ENCODE peak calls at places on chromosome 6, in eight cellular contexts. X, Y, O, W, P, M, H and V are unnamed samples.
A peak's percentile ranks its signal among the peaks of the same experiment; 100 is the strongest.

GRCh38 chr6:166027761-166028160 is 139.9 kb downstream of the TBXT start:
- ATAC-seq in X (no peak), Y (no peak), O (no peak), W (no peak), P (no peak), M (no peak), H (no peak), V (no peak)

GRCh38 chr6:70668499-70668812 is 773 bp downstream of the SMAP1 start:
- ATAC-seq in X (peak; percentile 49), Y (no peak), O (no peak), W (no peak), P (no peak), M (no peak), H (no peak), V (no peak)

GRCh38 chr6:44002591-44003344 is 124.5 kb downstream of the MRPL14 start:
- ATAC-seq in X (no peak), Y (peak; percentile 73), O (peak; percentile 68), W (peak; percentile 15), P (peak; percentile 69), M (peak; percentile 72), H (peak; percentile 70), V (peak; percentile 76)

GRCh38 chr6:31010393-31011060 is at the start of gene MUC22:
- ATAC-seq in X (no peak), Y (no peak), O (no peak), W (no peak), P (no peak), M (no peak), H (no peak), V (no peak)

GRCh38 chr6:151747890-151748289 is 59.6 kb upstream of the ESR1 start:
- ATAC-seq in X (no peak), Y (no peak), O (no peak), W (no peak), P (no peak), M (no peak), H (no peak), V (no peak)

GRCh38 chr6:11021714-11022113 is 22.4 kb downstream of the ELOVL2 start:
- ATAC-seq in X (no peak), Y (no peak), O (no peak), W (no peak), P (no peak), M (no peak), H (no peak), V (no peak)

GRCh38 chr6:133171989-133172604 is 69.1 kb upstream of the EYA4 start:
- ATAC-seq in X (no peak), Y (no peak), O (no peak), W (no peak), P (no peak), M (no peak), H (no peak), V (peak; percentile 13)

GRCh38 chr6:107082045-107082444 is 33.3 kb downstream of the BEND3 start:
- ATAC-seq in X (no peak), Y (no peak), O (no peak), W (no peak), P (no peak), M (peak; percentile 39), H (no peak), V (no peak)

GRCh38 chr6:166310634-166311033 is 2.4 kb upstream of the PRR18 start:
- ATAC-seq in X (no peak), Y (no peak), O (no peak), W (no peak), P (no peak), M (no peak), H (no peak), V (no peak)

GRCh38 chr6:144314562-144314961 is 29.4 kb downstream of the UTRN start:
- ATAC-seq in X (peak; percentile 36), Y (no peak), O (peak; percentile 45), W (peak; percentile 44), P (no peak), M (no peak), H (no peak), V (peak; percentile 17)

GRCh38 chr6:381742-382461 is 9.7 kb upstream of the IRF4 start:
- ATAC-seq in X (no peak), Y (no peak), O (no peak), W (no peak), P (no peak), M (no peak), H (no peak), V (no peak)

GRCh38 chr6:5995705-5996686 is 10.7 kb downstream of the NRN1 start:
- ATAC-seq in X (peak; percentile 70), Y (peak; percentile 22), O (peak; percentile 60), W (peak; percentile 77), P (no peak), M (peak; percentile 79), H (no peak), V (peak; percentile 76)

GRCh38 chr6:28544211-28544610 is 18.5 kb downstream of the GPX5 start:
- ATAC-seq in X (no peak), Y (peak; percentile 15), O (no peak), W (no peak), P (peak; percentile 12), M (no peak), H (no peak), V (no peak)

GRCh38 chr6:136592930-136593673 is 42.9 kb upstream of the MAP7 start:
- ATAC-seq in X (no peak), Y (no peak), O (no peak), W (no peak), P (peak; percentile 45), M (no peak), H (no peak), V (no peak)

GRCh38 chr6:150267686-150268561 is 100.9 kb upstream of the IYD start:
- ATAC-seq in X (no peak), Y (no peak), O (no peak), W (no peak), P (no peak), M (no peak), H (no peak), V (no peak)

GRCh38 chr6:34273242-34273805 is 24.5 kb upstream of the SMIM29 start:
- ATAC-seq in X (peak; percentile 64), Y (no peak), O (peak; percentile 79), W (peak; percentile 88), P (peak; percentile 59), M (no peak), H (no peak), V (peak; percentile 79)

GRCh38 chr6:53112871-53113270 is 35.8 kb downstream of the GCM1 start:
- ATAC-seq in X (no peak), Y (no peak), O (peak; percentile 31), W (no peak), P (no peak), M (no peak), H (no peak), V (no peak)

GRCh38 chr6:34771727-34772126 is 14.4 kb downstream of the SNRPC start:
- ATAC-seq in X (no peak), Y (no peak), O (no peak), W (no peak), P (no peak), M (no peak), H (no peak), V (no peak)

GRCh38 chr6:85482206-85483040 is 32.5 kb downstream of the NT5E start:
- ATAC-seq in X (peak; percentile 61), Y (no peak), O (peak; percentile 55), W (no peak), P (no peak), M (peak; percentile 42), H (no peak), V (peak; percentile 26)

GRCh38 chr6:168133186-168133585 is 54.2 kb upstream of the FRMD1 start:
- ATAC-seq in X (peak; percentile 33), Y (no peak), O (no peak), W (peak; percentile 27), P (no peak), M (no peak), H (no peak), V (peak; percentile 37)

GRCh38 chr6:34176261-34177031 is 30.6 kb upstream of the GRM4 start:
- ATAC-seq in X (peak; percentile 26), Y (no peak), O (no peak), W (no peak), P (no peak), M (no peak), H (no peak), V (no peak)

GRCh38 chr6:108609276-108609769 is 48.6 kb downstream of the FOXO3 start:
- ATAC-seq in X (peak; percentile 18), Y (no peak), O (no peak), W (peak; percentile 81), P (no peak), M (no peak), H (no peak), V (peak; percentile 77)

GRCh38 chr6:19245656-19246055 is 591.5 kb upstream of the ID4 start:
- ATAC-seq in X (no peak), Y (no peak), O (no peak), W (no peak), P (no peak), M (no peak), H (no peak), V (no peak)

GRCh38 chr6:27174958-27175357 is 72.5 kb upstream of the PRSS16 start:
- ATAC-seq in X (no peak), Y (no peak), O (no peak), W (no peak), P (no peak), M (no peak), H (no peak), V (no peak)

GRCh38 chr6:140661691-140662090 is 1287.2 kb upstream of the CITED2 start:
- ATAC-seq in X (no peak), Y (no peak), O (no peak), W (no peak), P (no peak), M (no peak), H (no peak), V (no peak)

GRCh38 chr6:44667668-44668390 is 280.3 kb downstream of the CDC5L start:
- ATAC-seq in X (no peak), Y (no peak), O (no peak), W (no peak), P (peak; percentile 45), M (peak; percentile 80), H (peak; percentile 51), V (no peak)